ENCODE peak calls at places on chromosome 2, in ten cellular contexts. I, L, T, E, D, G, F, O, Z and C are unnamed samples.

GRCh38 chr2:16948073-16948472 is 282.4 kb upstream of the CYRIA start:
- DNase-seq in L (no peak), F (no peak), D (no peak), E (no peak), Z (no peak), G (no peak), I (peak), T (no peak), O (no peak), C (no peak)

GRCh38 chr2:69915050-69915945 is at the start of gene MXD1:
- DNase-seq in Z (no peak), F (no peak), L (peak), D (no peak), E (no peak), I (no peak), T (peak), O (no peak), G (no peak), C (no peak)

GRCh38 chr2:239224249-239224605 is 176.6 kb downstream of the HDAC4 start:
- DNase-seq in G (no peak), I (no peak), D (peak), Z (no peak), O (no peak), L (no peak), F (no peak), T (no peak), E (peak), C (no peak)

GRCh38 chr2:231326404-231326803 is 69.1 kb upstream of the B3GNT7 start:
- DNase-seq in Z (no peak), F (no peak), L (no peak), G (no peak), D (no peak), T (no peak), E (no peak), O (no peak), I (no peak), C (no peak)

GRCh38 chr2:157185828-157186227 is 71.7 kb upstream of the GALNT5 start:
- DNase-seq in T (no peak), D (no peak), F (no peak), I (no peak), E (no peak), O (peak), Z (peak), G (no peak), L (no peak), C (no peak)

GRCh38 chr2:112340416-112340815 is 65.0 kb downstream of the ZC3H6 start:
- DNase-seq in L (no peak), T (peak), I (no peak), F (no peak), D (no peak), E (no peak), O (no peak), G (no peak), Z (no peak), C (no peak)

GRCh38 chr2:230161180-230161579 is 58.6 kb downstream of the SP110 start:
- DNase-seq in E (no peak), G (no peak), O (peak), L (no peak), F (no peak), D (no peak), Z (peak), T (peak), I (no peak), C (peak)

GRCh38 chr2:32377928-32378327 is 21.1 kb downstream of the BIRC6 start:
- DNase-seq in F (no peak), L (no peak), I (no peak), T (no peak), G (no peak), O (no peak), E (no peak), D (no peak), Z (no peak), C (no peak)

GRCh38 chr2:236298924-236299475 is 34.8 kb upstream of the ASB18 start:
- DNase-seq in L (no peak), F (no peak), I (no peak), Z (no peak), O (no peak), T (no peak), E (no peak), G (no peak), D (no peak), C (no peak)

GRCh38 chr2:169190197-169190775 is 120.9 kb downstream of the DHRS9 start:
- DNase-seq in E (no peak), Z (no peak), G (no peak), F (no peak), I (no peak), T (no peak), L (no peak), O (no peak), D (no peak), C (no peak)

GRCh38 chr2:112268547-112268946 is 6.8 kb upstream of the ZC3H6 start:
- DNase-seq in T (no peak), I (no peak), E (no peak), L (no peak), G (no peak), F (no peak), Z (no peak), O (no peak), D (no peak), C (no peak)

GRCh38 chr2:10977003-10977402 is 65.3 kb downstream of the KCNF1 start:
- DNase-seq in F (no peak), G (no peak), I (peak), E (peak), O (no peak), T (no peak), L (no peak), D (no peak), Z (no peak), C (no peak)

GRCh38 chr2:204533629-204534370 is 11.5 kb upstream of the PARD3B start:
- DNase-seq in Z (peak), G (no peak), L (no peak), D (no peak), I (no peak), O (no peak), E (no peak), T (peak), F (no peak), C (no peak)

GRCh38 chr2:234851451-234851850 is 100.4 kb upstream of the SH3BP4 start:
- DNase-seq in F (no peak), D (no peak), I (no peak), G (no peak), Z (no peak), T (no peak), O (no peak), E (no peak), L (no peak), C (no peak)

GRCh38 chr2:60555794-60556161 is 2.3 kb upstream of the BCL11A start:
- DNase-seq in Z (no peak), O (no peak), G (no peak), E (no peak), D (no peak), L (no peak), T (no peak), F (no peak), I (no peak), C (no peak)

GRCh38 chr2:226063704-226064390 is 664.3 kb downstream of the NYAP2 start:
- DNase-seq in E (no peak), Z (peak), F (no peak), L (no peak), D (no peak), O (no peak), G (no peak), I (no peak), T (peak), C (no peak)

GRCh38 chr2:75041226-75041625 is 82.8 kb downstream of the POLE4 start:
- DNase-seq in I (no peak), T (no peak), G (no peak), Z (no peak), D (no peak), F (no peak), E (no peak), L (no peak), O (peak), C (no peak)

GRCh38 chr2:219629976-219630695 is 2.7 kb downstream of the SLC4A3 start:
- DNase-seq in F (no peak), L (peak), E (peak), Z (no peak), T (no peak), I (no peak), O (no peak), D (no peak), G (no peak), C (no peak)

GRCh38 chr2:201855356-201855755 is 49.0 kb downstream of the CDK15 start:
- DNase-seq in T (no peak), D (no peak), E (no peak), L (no peak), O (no peak), Z (peak), F (no peak), G (no peak), I (no peak), C (no peak)

GRCh38 chr2:189633392-189633811 is 27.9 kb upstream of the ASNSD1 start:
- DNase-seq in F (no peak), E (no peak), D (no peak), T (no peak), Z (no peak), G (peak), L (no peak), O (peak), I (no peak), C (no peak)

GRCh38 chr2:152646775-152647174 is 70.5 kb downstream of the PRPF40A start:
- DNase-seq in T (peak), D (no peak), Z (peak), G (no peak), O (peak), L (no peak), E (no peak), I (no peak), F (no peak), C (no peak)

GRCh38 chr2:207771421-207771820 is 1.7 kb upstream of the FZD5 start:
- DNase-seq in I (peak), T (no peak), Z (no peak), F (no peak), D (no peak), G (no peak), O (no peak), L (no peak), E (no peak), C (no peak)

GRCh38 chr2:119245841-119246230 is 22.2 kb downstream of the STEAP3 start:
- DNase-seq in G (no peak), E (no peak), F (no peak), L (no peak), I (no peak), D (no peak), Z (no peak), O (no peak), T (no peak), C (no peak)

GRCh38 chr2:119248311-119248710 is 24.7 kb downstream of the STEAP3 start:
- DNase-seq in G (no peak), T (peak), D (no peak), L (no peak), F (no peak), Z (peak), E (peak), I (no peak), O (peak), C (no peak)

GRCh38 chr2:119247844-119248271 is 24.2 kb downstream of the STEAP3 start:
- DNase-seq in E (peak), D (no peak), L (no peak), T (no peak), I (no peak), Z (no peak), F (no peak), O (no peak), G (no peak), C (no peak)

GRCh38 chr2:119248751-119249150 is 25.1 kb downstream of the STEAP3 start:
- DNase-seq in I (no peak), L (no peak), F (no peak), O (no peak), E (no peak), T (no peak), Z (no peak), G (no peak), D (no peak), C (no peak)

DNA sequence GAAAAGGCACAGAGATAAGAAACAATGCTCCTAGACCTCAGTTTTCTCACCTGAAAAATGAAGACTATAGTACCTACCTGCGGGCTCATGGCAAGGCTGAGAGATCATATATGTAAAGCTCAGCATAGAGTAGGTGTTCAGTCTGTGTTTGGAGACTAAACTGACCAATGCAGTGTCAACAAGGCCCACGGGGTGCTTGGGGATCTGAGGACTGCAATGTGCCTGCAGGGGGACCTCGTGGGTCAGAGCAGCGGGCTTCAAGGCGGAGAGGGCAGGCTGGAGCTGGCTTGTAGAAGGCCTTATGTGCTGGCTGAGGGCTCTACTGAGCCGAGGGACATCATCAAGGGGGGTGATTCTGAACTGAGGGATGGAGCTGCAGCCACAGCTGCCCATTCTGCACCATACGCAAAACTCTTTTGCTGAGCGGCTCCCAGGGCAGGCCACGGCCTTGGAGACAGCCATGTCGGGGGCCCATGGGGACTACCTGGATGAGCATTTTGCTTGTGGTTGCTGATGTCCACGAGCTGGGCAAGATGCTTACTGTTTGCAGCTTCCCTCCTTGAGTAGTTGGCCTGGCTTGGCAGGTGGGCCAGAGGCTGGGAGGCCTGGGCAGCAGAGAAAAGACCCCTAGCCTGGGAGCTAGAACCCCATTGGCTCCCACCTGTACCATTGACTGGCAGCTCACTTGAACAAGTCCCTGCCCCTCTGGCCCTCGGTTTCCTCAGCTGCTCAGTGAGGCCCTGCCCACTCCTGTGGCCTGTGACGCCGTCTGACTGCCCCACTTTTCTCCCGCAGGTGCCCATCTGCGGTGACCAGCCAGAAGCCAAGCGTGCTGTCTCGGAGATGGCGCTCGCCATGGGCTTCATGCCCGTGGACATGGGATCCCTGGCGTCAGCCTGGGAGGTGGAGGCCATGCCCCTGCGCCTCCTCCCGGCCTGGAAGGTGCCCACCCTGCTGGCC is 23.5 kb downstream of the STEAP3 start:
- DNase-seq in O (no peak), G (no peak), D (no peak), I (no peak), T (no peak), E (peak), L (no peak), F (peak), Z (no peak), C (no peak)
- TF ChIP-seq CTCF in O (no peak), G (no peak), D (no peak), I (no peak), T (no peak), E (no peak), L (no peak), F (no peak), Z (no peak), C (no peak)

DNA sequence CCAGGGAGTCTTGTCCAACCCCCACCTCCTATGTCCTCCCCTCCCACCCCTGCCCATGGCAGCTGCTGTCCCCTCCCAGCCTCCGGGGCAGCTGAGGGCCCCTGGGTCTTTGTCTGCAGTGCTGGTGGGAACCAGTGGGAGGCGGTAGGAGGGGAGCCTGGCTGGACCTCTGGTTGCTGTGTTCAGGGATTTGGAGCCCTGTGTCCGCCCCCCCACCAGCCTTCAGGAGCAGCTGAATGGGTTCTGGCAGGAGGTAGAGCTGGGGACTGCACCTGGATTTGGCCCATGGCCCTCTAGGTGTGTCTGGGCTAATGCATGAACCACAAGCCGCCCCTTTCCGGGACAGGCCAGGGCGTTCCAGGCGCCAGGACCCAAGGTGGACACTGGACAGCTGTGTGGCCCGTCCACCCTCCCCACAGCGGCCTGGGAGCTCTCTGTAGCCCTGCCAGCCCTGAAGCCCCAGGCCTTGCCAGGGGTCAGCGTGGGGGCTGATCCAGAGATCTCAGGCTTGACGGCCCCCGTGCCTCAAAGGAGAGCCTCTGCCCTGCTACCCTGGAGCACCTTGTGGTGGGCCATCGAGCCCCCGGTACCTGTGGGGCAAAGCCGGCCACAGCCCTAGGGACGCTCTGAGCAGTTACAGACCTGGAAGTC is 25.4 kb downstream of the GPC1 start:
- DNase-seq in G (no peak), D (no peak), E (peak), F (peak), Z (no peak), O (no peak), I (no peak), L (peak), T (no peak), C (no peak)
- TF ChIP-seq CTCF in G (no peak), D (peak), E (no peak), F (no peak), Z (no peak), O (peak), I (no peak), L (no peak), T (no peak), C (no peak)

DNA sequence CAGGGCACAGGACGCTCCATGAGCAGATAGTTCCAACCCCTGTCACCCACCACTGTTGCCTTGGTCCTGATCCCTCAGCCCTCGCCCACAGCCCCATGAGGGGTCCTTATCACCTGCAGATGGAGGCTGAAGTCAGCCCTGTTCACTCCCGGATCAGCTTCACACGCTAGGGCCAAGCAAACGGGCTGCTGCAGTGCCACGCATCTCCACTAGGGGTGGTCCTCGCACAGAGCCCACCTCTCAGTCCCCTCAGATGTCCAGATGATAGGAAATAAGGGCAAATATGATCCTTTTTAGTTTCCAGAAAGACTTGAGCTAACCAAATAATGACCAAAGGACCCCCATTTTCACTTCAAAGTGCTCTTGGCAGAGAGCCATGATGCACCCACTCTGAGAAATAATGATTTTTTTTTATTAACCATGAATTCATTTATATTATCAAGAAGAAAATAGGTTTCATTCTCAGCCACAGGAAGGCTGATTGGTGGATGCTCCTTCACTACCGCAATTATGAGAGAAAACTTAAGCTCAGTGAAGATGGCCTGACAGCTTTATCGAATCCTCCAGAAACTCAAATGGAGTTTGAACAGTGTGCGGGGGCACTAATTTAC is 71.9 kb upstream of the KLHL29 start:
- DNase-seq in E (no peak), G (no peak), Z (no peak), F (no peak), O (peak), L (no peak), T (no peak), D (peak), I (no peak), C (no peak)
- TF ChIP-seq CTCF in E (peak), G (peak), Z (peak), F (no peak), O (peak), L (peak), T (peak), D (peak), I (no peak), C (peak)

DNA sequence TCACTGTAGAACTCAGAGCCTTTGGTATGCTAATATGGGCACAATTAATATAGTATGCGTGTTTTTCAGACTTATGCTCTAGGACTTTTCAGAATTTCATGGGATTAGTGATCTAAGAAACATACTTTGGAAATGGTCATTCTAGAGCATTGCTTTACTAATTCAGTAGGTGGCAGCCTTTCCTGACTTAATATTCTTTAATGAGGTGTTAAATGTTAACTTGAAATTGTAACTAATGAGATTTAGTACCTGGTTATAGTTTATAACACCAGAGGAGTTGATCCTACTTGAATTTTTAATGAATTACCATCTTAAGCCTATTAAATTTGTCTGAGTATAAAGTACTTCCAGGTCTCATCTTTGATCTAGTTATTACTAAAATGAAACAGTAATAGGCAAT is 28.5 kb downstream of the ACTR2 start:
- DNase-seq in I (no peak), F (no peak), E (no peak), T (no peak), G (no peak), L (no peak), O (no peak), D (no peak), Z (no peak), C (no peak)
- TF ChIP-seq CTCF in I (no peak), F (peak), E (peak), T (peak), G (no peak), L (peak), O (no peak), D (peak), Z (peak), C (no peak)

GRCh38 chr2:195574305-195574704 is 82.7 kb upstream of the SLC39A10 start:
- DNase-seq in G (no peak), T (no peak), I (no peak), F (no peak), Z (no peak), O (no peak), E (no peak), D (no peak), L (no peak), C (no peak)

GRCh38 chr2:195573314-195573713 is 83.7 kb upstream of the SLC39A10 start:
- DNase-seq in E (no peak), O (no peak), G (no peak), L (no peak), F (no peak), Z (no peak), I (no peak), T (no peak), D (no peak), C (no peak)

GRCh38 chr2:195572894-195573293 is 84.1 kb upstream of the SLC39A10 start:
- DNase-seq in D (no peak), O (no peak), G (no peak), Z (no peak), F (no peak), I (no peak), T (peak), L (no peak), E (no peak), C (no peak)

GRCh38 chr2:195575879-195576391 is 81.1 kb upstream of the SLC39A10 start:
- DNase-seq in I (peak), Z (peak), F (no peak), D (no peak), L (no peak), G (no peak), O (peak), E (no peak), T (peak), C (peak)

DNA sequence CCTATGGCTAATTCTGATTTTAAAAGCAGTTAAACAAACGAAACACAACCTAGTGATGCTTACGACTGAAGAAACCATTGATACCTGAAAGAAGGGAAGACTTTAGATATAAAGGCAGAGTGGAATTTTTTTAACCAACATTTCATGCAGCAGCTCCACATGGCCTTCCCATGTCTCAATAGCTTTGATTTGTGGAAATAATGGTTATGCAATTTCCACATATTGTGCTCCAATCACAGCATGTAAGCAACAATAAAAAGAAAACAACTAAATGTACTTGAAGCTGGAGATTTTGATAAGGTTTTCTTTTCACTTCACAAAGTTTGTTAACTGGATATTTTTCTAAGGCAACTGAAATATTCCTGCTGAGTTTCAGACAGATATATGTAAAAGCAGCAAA is 82.0 kb upstream of the SLC39A10 start:
- DNase-seq in T (no peak), Z (peak), O (peak), E (no peak), I (no peak), F (no peak), D (no peak), G (no peak), L (no peak), C (no peak)
- TF ChIP-seq CTCF in T (no peak), Z (no peak), O (no peak), E (no peak), I (no peak), F (no peak), D (no peak), G (no peak), L (no peak), C (no peak)

GRCh38 chr2:27441958-27442281 is 261 bp upstream of the KRTCAP3 start:
- DNase-seq in I (no peak), O (no peak), D (no peak), T (no peak), Z (no peak), L (no peak), G (no peak), E (no peak), F (no peak), C (no peak)
- TF ChIP-seq CTCF in I (no peak), O (no peak), D (peak), T (peak), Z (no peak), L (peak), G (no peak), E (no peak), F (no peak), C (no peak)